ENCODE peak calls at places on chromosomes 11 and 22, in eight cellular contexts. E is GM23338, Z is HCT116, I is GM12878, Y is HepG2, X is K562, M is HL-60, P is SK-N-SH. C is an unnamed sample. For H3K27me3, the result is how much of the 10 kb centered on the place peaks cover.

GRCh38 chr11:125626381-125626950 is 1.5 kb downstream of the CHEK1 start:
- DNase-seq in E (peak), Z (no peak), I (peak), Y (peak), X (no peak), M (no peak), P (no peak), C (peak)

GRCh38 chr11:103878646-103879045 is 157.8 kb upstream of the DDI1 start:
- DNase-seq in E (no peak), Z (no peak), I (no peak), Y (no peak), X (no peak), M (peak), P (no peak), C (no peak)

GRCh38 chr11:73331138-73331916 is 23.3 kb downstream of the ARHGEF17 start:
- DNase-seq in E (peak), Z (no peak), I (no peak), Y (peak), X (peak), M (no peak), P (peak), C (no peak)

GRCh38 chr11:132864811-132865576 is 667.3 kb downstream of the OPCML start:
- DNase-seq in E (peak), Z (no peak), I (no peak), Y (no peak), X (no peak), M (no peak), P (no peak), C (no peak)

GRCh38 chr11:13012037-13012693 is 3.0 kb downstream of the RASSF10 start:
- DNase-seq in E (peak), Z (no peak), I (no peak), Y (peak), X (no peak), M (no peak), P (no peak), C (no peak)

GRCh38 chr22:49916851-49917250 is 1.4 kb downstream of the ALG12 start:
- DNase-seq in E (no peak), Z (no peak), I (no peak), Y (no peak), X (no peak), M (no peak), P (no peak), C (no peak)

GRCh38 chr11:910589-911030 is at the start of gene CHID1:
- DNase-seq in E (peak), Z (peak), I (no peak), Y (peak), X (peak), M (peak), P (peak), C (no peak)

GRCh38 chr22:26751217-26751616 is 93.8 kb downstream of the MIAT start:
- DNase-seq in E (peak), Z (no peak), I (no peak), Y (no peak), X (peak), M (no peak), P (no peak), C (no peak)

GRCh38 chr11:122778148-122778547 is 60.2 kb upstream of the CRTAM start:
- DNase-seq in E (no peak), Z (no peak), I (no peak), Y (no peak), X (no peak), M (no peak), P (no peak), C (no peak)

GRCh38 chr11:134277176-134278001 is 1.2 kb downstream of the GLB1L3 start:
- DNase-seq in E (peak), Z (no peak), I (no peak), Y (no peak), X (no peak), M (no peak), P (no peak), C (no peak)

GRCh38 chr22:43566561-43567332 is 154.9 kb downstream of the MPPED1 start:
- DNase-seq in E (no peak), Z (no peak), I (no peak), Y (no peak), X (no peak), M (no peak), P (no peak), C (no peak)

GRCh38 chr11:75855191-75855590 is 40.2 kb downstream of the UVRAG start:
- DNase-seq in E (peak), Z (no peak), I (no peak), Y (no peak), X (no peak), M (no peak), P (no peak), C (no peak)

GRCh38 chr22:27972732-27973698 is 54.0 kb upstream of the PITPNB start:
- DNase-seq in E (no peak), Z (no peak), I (no peak), Y (no peak), X (no peak), M (no peak), P (no peak), C (no peak)

GRCh38 chr11:8333431-8334401 is 70.0 kb upstream of the LMO1 start:
- DNase-seq in E (no peak), Z (no peak), I (no peak), Y (no peak), X (peak), M (no peak), P (no peak), C (no peak)

GRCh38 chr11:111157571-111157970 is 88.0 kb upstream of the POU2AF2 start:
- DNase-seq in E (no peak), Z (no peak), I (no peak), Y (no peak), X (no peak), M (no peak), P (no peak), C (no peak)

GRCh38 chr22:50604623-50605348 is 4.2 kb downstream of the MAPK8IP2 start:
- DNase-seq in E (no peak), Z (no peak), I (no peak), Y (no peak), X (no peak), M (no peak), P (no peak), C (no peak)

GRCh38 chr11:101863361-101863760 is 51.4 kb upstream of the CEP126 start:
- DNase-seq in E (no peak), Z (no peak), I (no peak), Y (no peak), X (no peak), M (no peak), P (no peak), C (no peak)

GRCh38 chr11:20327377-20327776 is 36.1 kb upstream of the HTATIP2 start:
- DNase-seq in E (no peak), Z (no peak), I (no peak), Y (no peak), X (no peak), M (no peak), P (peak), C (no peak)

GRCh38 chr22:48180631-48181030 is 1418.2 kb downstream of the TBC1D22A start:
- DNase-seq in E (no peak), Z (no peak), I (no peak), Y (no peak), X (no peak), M (no peak), P (no peak), C (no peak)

GRCh38 chr22:43346521-43346929 is 3.4 kb upstream of the SCUBE1 start:
- DNase-seq in E (peak), Z (peak), I (no peak), Y (peak), X (peak), M (no peak), P (peak), C (peak)

GRCh38 chr11:57476223-57476882 is 16.0 kb downstream of the RTN4RL2 start:
- DNase-seq in E (peak), Z (no peak), I (no peak), Y (no peak), X (no peak), M (no peak), P (peak), C (no peak)

GRCh38 chr11:34606326-34607120 is 14.4 kb upstream of the EHF start:
- DNase-seq in E (no peak), Z (no peak), I (no peak), Y (peak), X (no peak), M (no peak), P (no peak), C (no peak)

GRCh38 chr22:21866821-21867527 is 471 bp downstream of the MAPK1 start:
- DNase-seq in E (peak), Z (no peak), I (no peak), Y (no peak), X (peak), M (no peak), P (no peak), C (no peak)

GRCh38 chr22:21642584-21643448 is 714 bp downstream of the SDF2L1 start:
- DNase-seq in E (peak), Z (no peak), I (no peak), Y (peak), X (peak), M (no peak), P (peak), C (no peak)

GRCh38 chr22:47064416-47064815 is 302.0 kb downstream of the TBC1D22A start:
- DNase-seq in E (no peak), Z (no peak), I (no peak), Y (no peak), X (no peak), M (no peak), P (peak), C (no peak)
- TF ChIP-seq CTCF in E (peak), Z (no peak), I (no peak), Y (no peak), X (no peak), M (no peak), P (no peak), C (no peak)

GRCh38 chr11:131099746-131100145 is 183.5 kb upstream of the SNX19 start:
- DNase-seq in E (no peak), Z (no peak), I (no peak), Y (peak), X (no peak), M (no peak), P (no peak), C (no peak)
- TF ChIP-seq REST in E (no peak), Z (no peak), I (no peak), Y (no peak), X (no peak), M (no peak), P (no peak), C (no peak)

DNA sequence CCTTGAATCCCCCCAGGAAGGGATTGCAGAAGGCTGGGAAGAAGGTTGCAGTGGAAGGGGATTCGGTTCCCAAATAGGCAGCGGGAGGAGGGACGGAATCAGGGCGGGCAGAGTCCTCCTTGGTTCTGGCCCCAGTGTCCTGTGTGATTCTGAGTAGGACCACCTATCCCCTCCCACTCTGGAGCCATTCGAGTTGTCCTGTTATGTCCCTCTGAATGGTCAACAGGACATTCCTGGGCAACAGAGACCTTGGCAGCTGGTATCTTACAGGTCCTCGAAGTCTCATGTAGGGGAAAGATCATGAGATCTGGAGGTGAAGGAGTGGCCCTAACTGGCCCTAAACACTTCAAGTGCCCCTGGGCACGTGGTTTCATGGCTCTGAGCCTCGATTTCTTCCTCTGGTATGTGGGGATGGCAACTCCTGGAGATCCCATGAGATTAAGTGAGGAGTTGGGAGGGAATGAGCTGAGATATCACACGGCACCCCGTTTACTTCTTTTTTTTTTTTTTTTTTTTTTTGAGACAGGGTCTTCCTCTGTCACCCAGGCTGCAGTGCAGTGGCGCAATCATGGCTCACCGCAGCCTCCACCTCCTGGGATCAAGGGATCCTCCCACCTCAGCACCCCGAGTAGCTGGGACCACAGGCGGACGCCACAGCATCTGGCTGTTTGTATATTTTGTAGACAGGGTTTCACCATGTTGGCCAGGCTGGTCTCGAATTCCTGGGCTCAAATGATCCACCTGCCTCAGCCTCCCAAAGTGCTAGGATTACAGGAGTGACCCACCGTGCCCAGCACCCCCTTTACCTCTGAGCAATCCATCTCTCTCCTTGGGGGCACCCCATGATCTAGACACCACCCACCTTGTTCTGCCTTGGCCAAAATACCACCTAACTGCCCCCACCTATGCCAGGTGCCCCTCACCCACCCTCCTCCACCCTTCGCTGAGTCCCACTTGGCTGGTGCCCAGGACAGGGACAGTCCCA is 6.8 kb downstream of the LIF start:
- DNase-seq in E (no peak), Z (no peak), I (no peak), Y (no peak), X (no peak), M (no peak), P (no peak), C (no peak)
- H3K27me3 ChIP-seq in E (under half), Z (under half), I (under half), Y (under half), X (under half), M (under half), P (under half), C (under half)

GRCh38 chr11:77547863-77548551 is 41.7 kb upstream of the AQP11 start:
- DNase-seq in E (peak), Z (peak), I (peak), Y (peak), X (peak), M (no peak), P (peak), C (peak)
- TF ChIP-seq CTCF in E (peak), Z (peak), I (peak), Y (peak), X (peak), M (peak), P (peak), C (peak)

GRCh38 chr11:71238285-71238875 is 14.0 kb downstream of the SHANK2 start:
- DNase-seq in E (no peak), Z (no peak), I (no peak), Y (no peak), X (no peak), M (no peak), P (no peak), C (no peak)
- TF ChIP-seq REST in E (no peak), Z (no peak), I (no peak), Y (no peak), X (no peak), M (no peak), P (no peak), C (no peak)

GRCh38 chr11:2910401-2910955 is 18.7 kb downstream of the PHLDA2 start:
- DNase-seq in E (no peak), Z (no peak), I (no peak), Y (no peak), X (no peak), M (no peak), P (no peak), C (no peak)
- H3K27me3 ChIP-seq in E (under half), Z (under half), I (under half), Y (under half), X (under half), M (under half), P (under half), C (under half)

GRCh38 chr22:30485362-30485988 is 13.7 kb upstream of the SEC14L3 start:
- DNase-seq in E (peak), Z (peak), I (peak), Y (peak), X (peak), M (peak), P (peak), C (peak)
- TF ChIP-seq CTCF in E (peak), Z (peak), I (peak), Y (peak), X (peak), M (peak), P (peak), C (peak)

DNA sequence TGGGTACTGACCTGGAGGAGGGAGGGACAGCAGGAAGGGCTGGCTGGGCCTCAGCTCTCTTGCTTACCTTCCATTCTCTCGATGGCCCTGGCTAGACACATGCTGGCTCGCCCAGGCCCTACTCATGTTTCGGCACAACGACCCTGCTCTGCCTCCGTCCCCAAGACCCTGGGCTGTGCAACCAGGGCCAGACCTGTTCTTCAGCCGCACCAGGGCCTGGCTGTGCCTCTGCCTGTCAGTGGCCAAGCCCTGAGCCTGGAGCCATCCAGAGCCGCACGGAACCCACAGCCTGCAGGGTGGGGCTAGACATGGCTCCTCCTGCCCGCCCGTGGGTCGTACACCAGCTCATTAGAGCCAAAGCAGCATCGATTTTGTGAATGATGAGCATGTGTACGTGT is 47.5 kb downstream of the RTN4R start:
- DNase-seq in E (no peak), Z (no peak), I (no peak), Y (no peak), X (no peak), M (no peak), P (no peak), C (no peak)
- TF ChIP-seq REST in E (no peak), Z (no peak), I (no peak), Y (no peak), X (no peak), M (no peak), P (no peak), C (no peak)